ENCODE peak calls at places on chromosomes 5 and 9, in nine cellular contexts. One of them, this sample, is unnamed.

GRCh38 chr9:131091352-131091992 is 4.9 kb upstream of the AIF1L start:
- DNase-seq in neural crest cell: no peak
- DNase-seq in dorsolateral prefrontal cortex: no peak
- DNase-seq in cardiac muscle cell: no peak
- DNase-seq in sigmoid colon: no peak
- DNase-seq in GM20000: no peak
- DNase-seq in progenitor cell of endocrine pancreas: no peak
- DNase-seq in fibroblast of mammary gland: no peak
- DNase-seq in fibroblast of the aortic adventitia: no peak
- DNase-seq in this sample: no peak

GRCh38 chr9:14365667-14366066 is 51.7 kb upstream of the NFIB start:
- DNase-seq in neural crest cell: no peak
- DNase-seq in dorsolateral prefrontal cortex: no peak
- DNase-seq in cardiac muscle cell: no peak
- DNase-seq in sigmoid colon: no peak
- DNase-seq in GM20000: no peak
- DNase-seq in progenitor cell of endocrine pancreas: no peak
- DNase-seq in fibroblast of mammary gland: peak
- DNase-seq in fibroblast of the aortic adventitia: peak
- DNase-seq in this sample: no peak

GRCh38 chr9:94919376-94920098 is 193.0 kb downstream of the AOPEP start:
- DNase-seq in neural crest cell: no peak
- DNase-seq in dorsolateral prefrontal cortex: no peak
- DNase-seq in cardiac muscle cell: peak
- DNase-seq in sigmoid colon: peak
- DNase-seq in GM20000: no peak
- DNase-seq in progenitor cell of endocrine pancreas: no peak
- DNase-seq in fibroblast of mammary gland: peak
- DNase-seq in fibroblast of the aortic adventitia: no peak
- DNase-seq in this sample: no peak

GRCh38 chr9:129598089-129598596 is 22.8 kb downstream of the C9orf50 start:
- DNase-seq in neural crest cell: no peak
- DNase-seq in dorsolateral prefrontal cortex: no peak
- DNase-seq in cardiac muscle cell: no peak
- DNase-seq in sigmoid colon: no peak
- DNase-seq in GM20000: no peak
- DNase-seq in progenitor cell of endocrine pancreas: no peak
- DNase-seq in fibroblast of mammary gland: no peak
- DNase-seq in fibroblast of the aortic adventitia: no peak
- DNase-seq in this sample: no peak

GRCh38 chr5:141182248-141182647 is at the start of gene PCDHB16:
- DNase-seq in neural crest cell: peak
- DNase-seq in dorsolateral prefrontal cortex: no peak
- DNase-seq in cardiac muscle cell: peak
- DNase-seq in sigmoid colon: peak
- DNase-seq in GM20000: no peak
- DNase-seq in progenitor cell of endocrine pancreas: no peak
- DNase-seq in fibroblast of mammary gland: peak
- DNase-seq in fibroblast of the aortic adventitia: peak
- DNase-seq in this sample: no peak

GRCh38 chr5:176379881-176380280 is 8.5 kb downstream of the NOP16 start:
- DNase-seq in neural crest cell: no peak
- DNase-seq in dorsolateral prefrontal cortex: no peak
- DNase-seq in cardiac muscle cell: no peak
- DNase-seq in sigmoid colon: no peak
- DNase-seq in GM20000: peak
- DNase-seq in progenitor cell of endocrine pancreas: no peak
- DNase-seq in fibroblast of mammary gland: no peak
- DNase-seq in fibroblast of the aortic adventitia: no peak
- DNase-seq in this sample: peak

GRCh38 chr5:180618830-180619562 is 27.7 kb upstream of the SCGB3A1 start:
- DNase-seq in neural crest cell: peak
- DNase-seq in dorsolateral prefrontal cortex: no peak
- DNase-seq in cardiac muscle cell: peak
- DNase-seq in sigmoid colon: no peak
- DNase-seq in GM20000: peak
- DNase-seq in progenitor cell of endocrine pancreas: peak
- DNase-seq in fibroblast of mammary gland: peak
- DNase-seq in fibroblast of the aortic adventitia: peak
- DNase-seq in this sample: peak

GRCh38 chr5:34524123-34524522 is 132.0 kb upstream of the RAI14 start:
- DNase-seq in neural crest cell: no peak
- DNase-seq in dorsolateral prefrontal cortex: no peak
- DNase-seq in cardiac muscle cell: no peak
- DNase-seq in sigmoid colon: no peak
- DNase-seq in GM20000: no peak
- DNase-seq in progenitor cell of endocrine pancreas: no peak
- DNase-seq in fibroblast of mammary gland: peak
- DNase-seq in fibroblast of the aortic adventitia: peak
- DNase-seq in this sample: no peak

GRCh38 chr9:122213589-122214413 is 15.0 kb downstream of the LHX6 start:
- DNase-seq in neural crest cell: peak
- DNase-seq in dorsolateral prefrontal cortex: no peak
- DNase-seq in cardiac muscle cell: peak
- DNase-seq in sigmoid colon: peak
- DNase-seq in GM20000: peak
- DNase-seq in progenitor cell of endocrine pancreas: peak
- DNase-seq in fibroblast of mammary gland: no peak
- DNase-seq in fibroblast of the aortic adventitia: no peak
- DNase-seq in this sample: peak

GRCh38 chr9:128389395-128390149 is 18.4 kb downstream of the URM1 start:
- DNase-seq in neural crest cell: no peak
- DNase-seq in dorsolateral prefrontal cortex: no peak
- DNase-seq in cardiac muscle cell: peak
- DNase-seq in sigmoid colon: no peak
- DNase-seq in GM20000: no peak
- DNase-seq in progenitor cell of endocrine pancreas: no peak
- DNase-seq in fibroblast of mammary gland: no peak
- DNase-seq in fibroblast of the aortic adventitia: no peak
- DNase-seq in this sample: no peak

GRCh38 chr9:136136127-136136445 is 17.4 kb upstream of the TMEM250 start:
- DNase-seq in neural crest cell: no peak
- DNase-seq in dorsolateral prefrontal cortex: no peak
- DNase-seq in cardiac muscle cell: no peak
- DNase-seq in sigmoid colon: no peak
- DNase-seq in GM20000: no peak
- DNase-seq in progenitor cell of endocrine pancreas: no peak
- DNase-seq in fibroblast of mammary gland: no peak
- DNase-seq in fibroblast of the aortic adventitia: no peak
- DNase-seq in this sample: no peak

GRCh38 chr5:14513266-14513665 is 68.3 kb upstream of the OTULINL start:
- DNase-seq in neural crest cell: no peak
- DNase-seq in dorsolateral prefrontal cortex: no peak
- DNase-seq in cardiac muscle cell: no peak
- DNase-seq in sigmoid colon: no peak
- DNase-seq in GM20000: no peak
- DNase-seq in progenitor cell of endocrine pancreas: no peak
- DNase-seq in fibroblast of mammary gland: peak
- DNase-seq in fibroblast of the aortic adventitia: no peak
- DNase-seq in this sample: no peak

GRCh38 chr5:9835121-9835770 is 205.1 kb upstream of the TAS2R1 start:
- DNase-seq in neural crest cell: no peak
- DNase-seq in dorsolateral prefrontal cortex: no peak
- DNase-seq in cardiac muscle cell: peak
- DNase-seq in sigmoid colon: no peak
- DNase-seq in GM20000: no peak
- DNase-seq in progenitor cell of endocrine pancreas: no peak
- DNase-seq in fibroblast of mammary gland: no peak
- DNase-seq in fibroblast of the aortic adventitia: no peak
- DNase-seq in this sample: no peak

GRCh38 chr9:129481824-129482511 is 138.9 kb downstream of the C9orf50 start:
- DNase-seq in neural crest cell: no peak
- DNase-seq in dorsolateral prefrontal cortex: no peak
- DNase-seq in cardiac muscle cell: no peak
- DNase-seq in sigmoid colon: no peak
- DNase-seq in GM20000: no peak
- DNase-seq in progenitor cell of endocrine pancreas: no peak
- DNase-seq in fibroblast of mammary gland: peak
- DNase-seq in fibroblast of the aortic adventitia: no peak
- DNase-seq in this sample: no peak

GRCh38 chr9:120783611-120784047 is 9.6 kb downstream of the FBXW2 start:
- DNase-seq in neural crest cell: no peak
- DNase-seq in dorsolateral prefrontal cortex: no peak
- DNase-seq in cardiac muscle cell: no peak
- DNase-seq in sigmoid colon: no peak
- DNase-seq in GM20000: no peak
- DNase-seq in progenitor cell of endocrine pancreas: no peak
- DNase-seq in fibroblast of mammary gland: peak
- DNase-seq in fibroblast of the aortic adventitia: peak
- DNase-seq in this sample: no peak

GRCh38 chr5:17991775-17992174 is 357.5 kb downstream of the TAF11L14 start:
- DNase-seq in neural crest cell: no peak
- DNase-seq in dorsolateral prefrontal cortex: no peak
- DNase-seq in cardiac muscle cell: peak
- DNase-seq in sigmoid colon: no peak
- DNase-seq in GM20000: no peak
- DNase-seq in progenitor cell of endocrine pancreas: no peak
- DNase-seq in fibroblast of mammary gland: no peak
- DNase-seq in fibroblast of the aortic adventitia: no peak
- DNase-seq in this sample: no peak

GRCh38 chr9:76650692-76651091 is 113.5 kb upstream of the PCA3 start:
- DNase-seq in neural crest cell: no peak
- DNase-seq in dorsolateral prefrontal cortex: no peak
- DNase-seq in cardiac muscle cell: no peak
- DNase-seq in sigmoid colon: no peak
- DNase-seq in GM20000: no peak
- DNase-seq in progenitor cell of endocrine pancreas: no peak
- DNase-seq in fibroblast of mammary gland: no peak
- DNase-seq in fibroblast of the aortic adventitia: no peak
- DNase-seq in this sample: no peak

GRCh38 chr9:93569775-93570174 is 6.6 kb upstream of the PHF2 start:
- DNase-seq in neural crest cell: no peak
- DNase-seq in dorsolateral prefrontal cortex: no peak
- DNase-seq in cardiac muscle cell: no peak
- DNase-seq in sigmoid colon: no peak
- DNase-seq in GM20000: no peak
- DNase-seq in progenitor cell of endocrine pancreas: no peak
- DNase-seq in fibroblast of mammary gland: no peak
- DNase-seq in fibroblast of the aortic adventitia: no peak
- DNase-seq in this sample: no peak

GRCh38 chr5:131110256-131110594 is 54.8 kb downstream of the HINT1 start:
- DNase-seq in neural crest cell: no peak
- DNase-seq in dorsolateral prefrontal cortex: no peak
- DNase-seq in cardiac muscle cell: no peak
- DNase-seq in sigmoid colon: no peak
- DNase-seq in GM20000: no peak
- DNase-seq in progenitor cell of endocrine pancreas: no peak
- DNase-seq in fibroblast of mammary gland: no peak
- DNase-seq in fibroblast of the aortic adventitia: no peak
- DNase-seq in this sample: no peak
- TF ChIP-seq CTCF in neural crest cell: no peak
- TF ChIP-seq CTCF in dorsolateral prefrontal cortex: no peak
- TF ChIP-seq CTCF in cardiac muscle cell: no peak
- TF ChIP-seq CTCF in sigmoid colon: no peak
- TF ChIP-seq CTCF in GM20000: no peak
- TF ChIP-seq CTCF in progenitor cell of endocrine pancreas: no peak
- TF ChIP-seq CTCF in fibroblast of mammary gland: no peak
- TF ChIP-seq CTCF in fibroblast of the aortic adventitia: no peak
- TF ChIP-seq CTCF in this sample: no peak

DNA sequence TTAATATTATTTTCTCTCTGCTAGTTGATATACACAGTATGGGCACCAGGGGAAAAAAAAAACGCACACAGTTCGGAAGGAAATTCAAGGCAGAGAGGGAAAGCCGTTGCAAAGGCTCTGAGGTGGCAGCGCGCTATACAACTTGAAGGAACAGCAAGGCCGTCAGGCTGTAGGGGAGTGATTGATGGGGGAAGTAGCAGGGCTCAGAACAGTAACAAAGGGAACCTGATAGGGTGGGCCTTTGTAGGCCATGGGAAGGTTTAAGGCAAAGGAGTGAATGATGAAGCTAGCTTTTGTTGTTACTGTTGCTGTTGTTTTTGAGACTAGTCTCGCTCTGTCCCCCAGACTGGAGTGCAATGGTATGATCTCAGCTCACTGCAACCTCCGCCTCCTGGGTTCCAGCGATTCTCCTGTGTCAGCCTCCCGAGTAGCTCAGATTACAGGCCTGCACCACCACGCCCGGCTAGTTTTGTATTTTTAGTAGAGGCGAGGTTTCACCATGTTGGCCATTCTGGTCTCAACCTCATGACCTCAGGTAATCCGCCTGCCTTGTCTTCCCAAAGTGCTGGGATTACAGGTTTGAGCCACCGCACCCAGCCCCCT is 27.0 kb downstream of the AQP7 start:
- DNase-seq in neural crest cell: peak
- DNase-seq in dorsolateral prefrontal cortex: no peak
- DNase-seq in cardiac muscle cell: no peak
- DNase-seq in sigmoid colon: no peak
- DNase-seq in GM20000: no peak
- DNase-seq in progenitor cell of endocrine pancreas: no peak
- DNase-seq in fibroblast of mammary gland: no peak
- DNase-seq in fibroblast of the aortic adventitia: no peak
- DNase-seq in this sample: no peak
- TF ChIP-seq CTCF in neural crest cell: no peak
- TF ChIP-seq CTCF in dorsolateral prefrontal cortex: peak
- TF ChIP-seq CTCF in cardiac muscle cell: no peak
- TF ChIP-seq CTCF in sigmoid colon: peak
- TF ChIP-seq CTCF in GM20000: no peak
- TF ChIP-seq CTCF in progenitor cell of endocrine pancreas: no peak
- TF ChIP-seq CTCF in fibroblast of mammary gland: no peak
- TF ChIP-seq CTCF in fibroblast of the aortic adventitia: no peak
- TF ChIP-seq CTCF in this sample: no peak

DNA sequence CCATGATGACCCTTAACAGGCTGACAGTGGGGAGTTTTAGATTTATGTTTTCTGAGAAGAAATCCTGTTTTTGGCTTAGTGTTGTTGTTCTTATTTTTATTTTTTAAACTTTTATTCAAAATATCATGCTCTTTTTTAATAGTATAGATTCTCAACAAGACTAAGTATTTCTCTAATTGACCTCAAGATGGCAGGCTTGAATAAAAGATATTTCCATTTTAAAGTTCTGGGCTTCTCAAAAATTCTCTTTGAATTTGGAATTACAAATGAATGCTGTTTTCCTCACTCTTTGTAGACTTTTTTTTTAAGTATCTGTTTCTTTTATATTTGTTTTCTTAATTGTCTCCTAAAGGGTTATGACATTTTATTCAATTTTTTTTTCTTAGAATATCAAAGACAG is 50.0 kb upstream of the SH3GL2 start:
- DNase-seq in neural crest cell: no peak
- DNase-seq in dorsolateral prefrontal cortex: no peak
- DNase-seq in cardiac muscle cell: no peak
- DNase-seq in sigmoid colon: no peak
- DNase-seq in GM20000: no peak
- DNase-seq in progenitor cell of endocrine pancreas: no peak
- DNase-seq in fibroblast of mammary gland: peak
- DNase-seq in fibroblast of the aortic adventitia: peak
- DNase-seq in this sample: no peak
- TF ChIP-seq CTCF in neural crest cell: peak
- TF ChIP-seq CTCF in dorsolateral prefrontal cortex: peak
- TF ChIP-seq CTCF in cardiac muscle cell: peak
- TF ChIP-seq CTCF in sigmoid colon: no peak
- TF ChIP-seq CTCF in GM20000: no peak
- TF ChIP-seq CTCF in progenitor cell of endocrine pancreas: peak
- TF ChIP-seq CTCF in fibroblast of mammary gland: peak
- TF ChIP-seq CTCF in fibroblast of the aortic adventitia: peak
- TF ChIP-seq CTCF in this sample: no peak

DNA sequence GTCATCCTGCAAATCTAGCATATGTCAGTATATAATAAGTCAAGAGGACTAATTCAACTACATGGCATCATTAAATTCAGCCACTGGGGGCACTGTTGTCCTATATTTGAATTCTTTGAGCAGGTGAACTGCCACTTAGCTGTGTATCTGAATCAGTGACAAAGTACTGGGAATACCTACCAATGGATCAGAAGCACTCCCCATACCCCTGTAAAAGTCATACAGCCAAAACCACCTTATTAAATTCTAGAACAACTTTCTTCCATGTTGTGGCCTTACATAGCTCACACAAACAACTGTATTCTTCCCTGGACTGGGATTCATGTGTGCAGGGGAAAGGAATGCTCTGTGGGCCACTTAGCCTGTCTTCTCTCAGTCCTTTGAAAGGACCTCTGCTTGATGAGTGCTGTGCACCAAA is 57.4 kb upstream of the PLPP6 start:
- DNase-seq in neural crest cell: peak
- DNase-seq in dorsolateral prefrontal cortex: no peak
- DNase-seq in cardiac muscle cell: peak
- DNase-seq in sigmoid colon: no peak
- DNase-seq in GM20000: peak
- DNase-seq in progenitor cell of endocrine pancreas: peak
- DNase-seq in fibroblast of mammary gland: peak
- DNase-seq in fibroblast of the aortic adventitia: peak
- DNase-seq in this sample: peak
- TF ChIP-seq CTCF in neural crest cell: peak
- TF ChIP-seq CTCF in dorsolateral prefrontal cortex: peak
- TF ChIP-seq CTCF in cardiac muscle cell: peak
- TF ChIP-seq CTCF in sigmoid colon: peak
- TF ChIP-seq CTCF in GM20000: peak
- TF ChIP-seq CTCF in progenitor cell of endocrine pancreas: peak
- TF ChIP-seq CTCF in fibroblast of mammary gland: peak
- TF ChIP-seq CTCF in fibroblast of the aortic adventitia: peak
- TF ChIP-seq CTCF in this sample: peak

This sample was measured in GM10248.